ENCODE peak calls at places on chromosomes 2 and 18, in nine cellular contexts. S is upper lobe of right lung, C is K562, I is mammary epithelial cell, Q is epithelial cell of esophagus, L is OCI-LY7, W is tibial artery, B is fibroblast of lung, X is tibial nerve. F is an unnamed sample.

GRCh38 chr2:70425682-70426301 is 123.9 kb upstream of the FAM136A start:
- DNase-seq in S (peak), C (no peak), I (peak), Q (peak), L (no peak), W (no peak), B (no peak), X (no peak), F (no peak)

GRCh38 chr2:152228215-152228614 is 52.7 kb upstream of the STAM2 start:
- DNase-seq in S (no peak), C (no peak), I (no peak), Q (no peak), L (no peak), W (no peak), B (peak), X (no peak), F (peak)

GRCh38 chr2:129812071-129812470 is 167.4 kb upstream of the RAB6C start:
- DNase-seq in S (no peak), C (no peak), I (no peak), Q (no peak), L (peak), W (peak), B (no peak), X (no peak), F (no peak)

GRCh38 chr2:197092431-197092830 is 165.9 kb upstream of the PGAP1 start:
- DNase-seq in S (no peak), C (no peak), I (no peak), Q (no peak), L (no peak), W (no peak), B (peak), X (no peak), F (peak)

GRCh38 chr2:225276207-225276606 is 123.3 kb upstream of the NYAP2 start:
- DNase-seq in S (no peak), C (no peak), I (no peak), Q (no peak), L (peak), W (no peak), B (no peak), X (no peak), F (no peak)

GRCh38 chr2:221572180-221572820 is at the start of gene EPHA4:
- DNase-seq in S (peak), C (peak), I (peak), Q (peak), L (peak), W (peak), B (peak), X (peak), F (peak)

GRCh38 chr2:36820942-36821605 is 124.6 kb downstream of the VIT start:
- DNase-seq in S (no peak), C (no peak), I (no peak), Q (no peak), L (no peak), W (no peak), B (no peak), X (no peak), F (no peak)

GRCh38 chr2:240232961-240233890 is 92.8 kb upstream of the OTOS start:
- DNase-seq in S (peak), C (peak), I (peak), Q (peak), L (peak), W (peak), B (peak), X (peak), F (peak)

GRCh38 chr2:61149074-61149473 is 12.9 kb upstream of the C2orf74 start:
- DNase-seq in S (no peak), C (no peak), I (no peak), Q (no peak), L (no peak), W (no peak), B (no peak), X (no peak), F (no peak)

GRCh38 chr2:177283871-177284270 is 19.3 kb upstream of the NFE2L2 start:
- DNase-seq in S (no peak), C (no peak), I (no peak), Q (no peak), L (no peak), W (no peak), B (no peak), X (no peak), F (no peak)

GRCh38 chr2:75737961-75738360 is 27.2 kb upstream of the GCFC2 start:
- DNase-seq in S (no peak), C (no peak), I (no peak), Q (no peak), L (no peak), W (no peak), B (no peak), X (no peak), F (no peak)

GRCh38 chr2:213199871-213200270 is 48.5 kb upstream of the IKZF2 start:
- DNase-seq in S (no peak), C (no peak), I (no peak), Q (peak), L (no peak), W (no peak), B (peak), X (no peak), F (peak)

GRCh38 chr2:127917916-127918315 is 32.2 kb upstream of the AMMECR1L start:
- DNase-seq in S (no peak), C (no peak), I (no peak), Q (no peak), L (no peak), W (no peak), B (peak), X (no peak), F (peak)

GRCh38 chr2:10900216-10901109 is 11.3 kb upstream of the KCNF1 start:
- DNase-seq in S (no peak), C (peak), I (peak), Q (peak), L (peak), W (no peak), B (peak), X (no peak), F (no peak)

GRCh38 chr18:35680139-35680551 is 98.6 kb downstream of the GALNT1 start:
- DNase-seq in S (no peak), C (no peak), I (no peak), Q (no peak), L (no peak), W (no peak), B (no peak), X (no peak), F (no peak)

GRCh38 chr2:210539578-210540416 is 16.6 kb upstream of the CPS1 start:
- DNase-seq in S (no peak), C (no peak), I (no peak), Q (no peak), L (no peak), W (no peak), B (no peak), X (no peak), F (no peak)

GRCh38 chr2:200367155-200367554 is 60.7 kb downstream of the SPATS2L start:
- DNase-seq in S (no peak), C (peak), I (no peak), Q (no peak), L (no peak), W (peak), B (peak), X (no peak), F (peak)

GRCh38 chr2:141968377-141968920 is 162.4 kb downstream of the LRP1B start:
- DNase-seq in S (no peak), C (no peak), I (peak), Q (peak), L (no peak), W (no peak), B (peak), X (no peak), F (peak)

GRCh38 chr2:25920326-25920725 is 42.0 kb upstream of the ASXL2 start:
- DNase-seq in S (no peak), C (no peak), I (no peak), Q (peak), L (no peak), W (no peak), B (peak), X (no peak), F (peak)

GRCh38 chr2:176082885-176083731 is 654 bp downstream of the EVX2 start:
- DNase-seq in S (no peak), C (no peak), I (no peak), Q (no peak), L (no peak), W (no peak), B (no peak), X (no peak), F (no peak)

GRCh38 chr2:224440988-224441387 is 39.1 kb upstream of the FAM124B start:
- DNase-seq in S (no peak), C (no peak), I (peak), Q (peak), L (no peak), W (no peak), B (no peak), X (no peak), F (no peak)

GRCh38 chr2:109487237-109487869 is 126.4 kb downstream of the SEPTIN10 start:
- DNase-seq in S (no peak), C (no peak), I (no peak), Q (no peak), L (no peak), W (no peak), B (peak), X (no peak), F (peak)

GRCh38 chr2:188079176-188079575 is 212.5 kb upstream of the GULP1 start:
- DNase-seq in S (no peak), C (no peak), I (peak), Q (no peak), L (no peak), W (no peak), B (peak), X (no peak), F (peak)

GRCh38 chr2:40315684-40316083 is 136.2 kb downstream of the SLC8A1 start:
- DNase-seq in S (no peak), C (no peak), I (peak), Q (peak), L (no peak), W (peak), B (peak), X (no peak), F (no peak)

GRCh38 chr2:15799432-15799827 is 140.9 kb upstream of the MYCN start:
- DNase-seq in S (no peak), C (no peak), I (peak), Q (peak), L (no peak), W (no peak), B (no peak), X (no peak), F (no peak)

GRCh38 chr2:240875228-240876034 is 6.8 kb downstream of the AGXT start:
- DNase-seq in S (peak), C (no peak), I (no peak), Q (no peak), L (no peak), W (no peak), B (no peak), X (no peak), F (no peak)

GRCh38 chr2:169260246-169260645 is 102.1 kb downstream of the LRP2 start:
- DNase-seq in S (no peak), C (peak), I (no peak), Q (no peak), L (no peak), W (no peak), B (no peak), X (no peak), F (no peak)

GRCh38 chr18:36769172-36769571 is 59.6 kb downstream of the TPGS2 start:
- DNase-seq in S (no peak), C (no peak), I (no peak), Q (peak), L (no peak), W (no peak), B (no peak), X (no peak), F (no peak)

GRCh38 chr18:74635202-74635969 is 37.7 kb downstream of the ZNF407 start:
- DNase-seq in S (no peak), C (no peak), I (no peak), Q (no peak), L (no peak), W (no peak), B (no peak), X (no peak), F (no peak)

GRCh38 chr2:169732583-169733358 is 861 bp upstream of the KLHL23 start:
- DNase-seq in S (no peak), C (peak), I (no peak), Q (no peak), L (no peak), W (no peak), B (no peak), X (no peak), F (no peak)

GRCh38 chr2:74441111-74441689 is 537 bp downstream of the RTKN start:
- DNase-seq in S (no peak), C (no peak), I (no peak), Q (no peak), L (no peak), W (no peak), B (no peak), X (no peak), F (no peak)

GRCh38 chr2:74447230-74447999 is 5.7 kb upstream of the RTKN start:
- DNase-seq in S (no peak), C (no peak), I (no peak), Q (no peak), L (no peak), W (no peak), B (no peak), X (no peak), F (no peak)

GRCh38 chr2:74441690-74442482 is at the start of gene RTKN:
- DNase-seq in S (peak), C (no peak), I (peak), Q (peak), L (no peak), W (no peak), B (no peak), X (peak), F (no peak)

GRCh38 chr2:74448771-74449170 is 6.1 kb upstream of the INO80B start:
- DNase-seq in S (no peak), C (no peak), I (no peak), Q (no peak), L (no peak), W (no peak), B (no peak), X (no peak), F (no peak)

GRCh38 chr2:74444498-74445318 is 3.0 kb upstream of the RTKN start:
- DNase-seq in S (no peak), C (no peak), I (no peak), Q (no peak), L (no peak), W (no peak), B (no peak), X (no peak), F (no peak)
- H3K4me3 ChIP-seq in S (no peak), C (no peak), I (no peak), Q (no peak), L (no peak), W (no peak), B (no peak), X (no peak), F (no peak)

GRCh38 chr2:157901325-157901724 is 25.2 kb upstream of the ACVR1 start:
- DNase-seq in S (no peak), C (no peak), I (no peak), Q (no peak), L (no peak), W (no peak), B (no peak), X (no peak), F (no peak)
- TF ChIP-seq CTCF in S (peak), C (peak), I (peak), Q (peak), L (peak), W (no peak), B (no peak), X (no peak), F (peak)

DNA sequence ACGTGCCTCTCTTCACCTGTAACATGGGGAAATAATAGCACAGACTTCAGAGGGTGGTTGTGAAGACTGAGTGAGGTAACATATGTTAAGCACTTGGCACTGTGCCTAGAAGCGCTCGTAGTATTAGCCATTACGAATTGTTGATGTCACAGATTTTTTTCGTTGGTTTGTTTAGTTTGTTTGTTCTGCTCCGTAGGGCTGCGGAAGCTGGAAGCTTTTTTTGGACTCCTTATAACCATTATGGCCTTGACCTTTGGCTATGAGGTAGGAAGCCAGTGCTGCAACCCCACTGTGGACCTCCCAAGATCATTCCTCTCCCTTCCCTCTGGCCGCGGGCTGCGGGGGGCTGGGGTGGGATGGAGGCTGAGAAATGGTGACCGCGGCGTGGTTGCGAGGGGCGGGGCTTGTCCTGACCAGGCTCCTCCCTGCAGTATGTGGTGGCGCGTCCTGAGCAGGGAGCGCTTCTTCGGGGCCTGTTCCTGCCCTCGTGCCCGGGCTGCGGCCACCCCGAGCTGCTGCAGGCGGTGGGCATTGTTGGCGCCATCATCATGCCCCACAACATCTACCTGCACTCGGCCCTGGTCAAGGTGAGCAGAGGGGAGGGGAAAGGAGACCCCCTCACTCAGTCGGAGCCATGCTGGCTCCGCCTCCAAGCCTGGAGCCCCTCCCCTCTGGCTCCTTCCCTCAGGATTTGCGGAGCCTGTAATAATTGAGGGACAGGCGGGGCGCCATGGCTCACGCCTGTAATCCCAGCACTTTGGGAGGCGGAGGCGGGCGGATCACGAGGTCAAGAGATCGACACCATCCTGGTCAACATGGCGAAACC is 5.5 kb downstream of the SLC11A1 start:
- DNase-seq in S (peak), C (no peak), I (no peak), Q (peak), L (no peak), W (no peak), B (peak), X (no peak), F (peak)
- H3K4me3 ChIP-seq in S (peak), C (no peak), I (no peak), Q (peak), L (no peak), W (peak), B (peak), X (peak), F (peak)

GRCh38 chr18:75879196-75879595 is 451.7 kb upstream of the SMIM21 start:
- DNase-seq in S (no peak), C (no peak), I (no peak), Q (no peak), L (no peak), W (no peak), B (no peak), X (no peak), F (no peak)

GRCh38 chr18:75880913-75881504 is 453.5 kb upstream of the SMIM21 start:
- DNase-seq in S (no peak), C (no peak), I (no peak), Q (no peak), L (no peak), W (no peak), B (no peak), X (no peak), F (no peak)

GRCh38 chr18:75880266-75880665 is 452.8 kb upstream of the SMIM21 start:
- DNase-seq in S (no peak), C (no peak), I (no peak), Q (no peak), L (no peak), W (no peak), B (no peak), X (no peak), F (no peak)

GRCh38 chr18:75884728-75885127 is 457.2 kb upstream of the SMIM21 start:
- DNase-seq in S (no peak), C (no peak), I (no peak), Q (no peak), L (no peak), W (no peak), B (no peak), X (no peak), F (no peak)
- TF ChIP-seq CTCF in S (no peak), C (peak), I (no peak), Q (no peak), L (peak), W (no peak), B (no peak), X (no peak), F (no peak)

DNA sequence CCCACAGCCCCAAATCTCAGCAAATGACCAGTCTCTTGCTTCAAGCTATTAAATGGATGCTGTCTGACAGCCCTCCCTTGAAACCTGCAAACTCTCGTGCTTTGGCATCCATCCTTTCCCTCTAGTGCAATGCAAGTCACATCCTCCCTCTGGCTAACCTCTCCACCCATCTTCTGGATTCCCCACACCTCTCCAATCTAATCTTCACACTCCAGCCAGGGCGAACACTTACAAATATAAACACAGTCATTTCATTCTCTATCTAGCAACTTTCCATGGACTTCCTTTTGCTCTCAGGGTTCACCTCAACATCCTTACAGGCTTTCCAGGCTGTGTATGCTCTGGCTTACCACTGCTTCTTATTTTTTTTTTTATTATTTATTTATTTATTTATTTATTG is 10.1 kb upstream of the NARS1 start:
- DNase-seq in S (no peak), C (peak), I (no peak), Q (no peak), L (peak), W (no peak), B (no peak), X (no peak), F (no peak)
- H3K4me3 ChIP-seq in S (no peak), C (no peak), I (no peak), Q (no peak), L (peak), W (no peak), B (no peak), X (no peak), F (no peak)

DNA sequence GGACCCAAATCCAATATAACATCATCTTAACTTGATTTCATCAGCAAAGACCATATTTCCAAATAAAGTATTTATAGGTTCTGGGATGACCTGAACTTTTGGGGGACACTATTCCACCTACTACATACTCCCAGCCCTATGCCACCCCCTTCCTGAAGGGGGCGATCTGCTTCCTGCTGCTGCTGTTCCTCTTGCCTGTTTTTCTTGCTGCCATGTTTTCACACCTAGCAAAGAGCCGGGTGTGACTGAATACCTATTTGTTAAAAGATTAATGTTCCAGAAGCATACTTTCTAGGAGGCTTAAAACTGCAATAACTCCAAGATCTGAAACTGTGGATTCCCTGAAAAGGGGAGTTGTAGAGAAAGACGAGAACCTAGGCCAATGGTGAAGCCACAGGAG is 89.7 kb downstream of the ICOS start:
- DNase-seq in S (no peak), C (peak), I (no peak), Q (no peak), L (peak), W (no peak), B (no peak), X (no peak), F (no peak)
- TF ChIP-seq CTCF in S (peak), C (peak), I (peak), Q (no peak), L (peak), W (no peak), B (no peak), X (no peak), F (no peak)

GRCh38 chr2:27766287-27766661 is 5.2 kb upstream of the MRPL33 start:
- DNase-seq in S (no peak), C (no peak), I (no peak), Q (no peak), L (no peak), W (no peak), B (no peak), X (no peak), F (no peak)

GRCh38 chr2:27762951-27763906 is 8.3 kb upstream of the MRPL33 start:
- DNase-seq in S (no peak), C (no peak), I (no peak), Q (no peak), L (no peak), W (no peak), B (peak), X (no peak), F (peak)

GRCh38 chr2:27763907-27764267 is 7.6 kb upstream of the MRPL33 start:
- DNase-seq in S (no peak), C (no peak), I (no peak), Q (no peak), L (no peak), W (no peak), B (no peak), X (no peak), F (no peak)

GRCh38 chr2:27771202-27771547 is 344 bp upstream of the MRPL33 start:
- DNase-seq in S (no peak), C (peak), I (no peak), Q (no peak), L (no peak), W (no peak), B (no peak), X (no peak), F (no peak)

GRCh38 chr2:27765621-27766286 is 5.8 kb upstream of the MRPL33 start:
- DNase-seq in S (peak), C (peak), I (peak), Q (no peak), L (no peak), W (peak), B (peak), X (no peak), F (peak)
- H3K4me3 ChIP-seq in S (peak), C (no peak), I (no peak), Q (no peak), L (no peak), W (peak), B (no peak), X (peak), F (peak)

GRCh38 chr2:226299771-226300170 is 499.8 kb downstream of the IRS1 start:
- DNase-seq in S (no peak), C (no peak), I (no peak), Q (no peak), L (no peak), W (no peak), B (no peak), X (no peak), F (no peak)
- TF ChIP-seq CTCF in S (no peak), C (no peak), I (no peak), Q (no peak), L (no peak), W (no peak), B (no peak), X (no peak), F (no peak)

F was measured in choroid plexus epithelial cell.